ENCODE peak calls at places on chromosomes 7 and 10, in ten cellular contexts. B, N, Y, V, Q, R, K, M, O and F are unnamed samples.
A peak's percentile ranks its signal among the peaks of the same experiment; 100 is the strongest.

GRCh38 chr10:72335394-72336258 is 19.1 kb downstream of the DNAJB12 start:
- DNase-seq in Y (peak; percentile 69), O (peak; percentile 59), B (no peak), R (peak; percentile 86), K (no peak), V (no peak), M (peak; percentile 68), N (peak; percentile 89), Q (peak; percentile 44), F (peak; percentile 56)

GRCh38 chr7:66974986-66975590 is 20.3 kb downstream of the SBDS start:
- DNase-seq in R (no peak), B (no peak), Q (no peak), Y (no peak), K (no peak), O (no peak), M (no peak), N (no peak), V (peak; percentile 60), F (no peak)

GRCh38 chr10:118007773-118008172 is 39.0 kb downstream of the RAB11FIP2 start:
- DNase-seq in Y (no peak), V (no peak), B (no peak), R (no peak), Q (no peak), K (no peak), N (no peak), M (no peak), O (peak; percentile 72), F (no peak)

GRCh38 chr10:66746711-66747110 is 179.1 kb upstream of the LRRTM3 start:
- DNase-seq in K (no peak), B (no peak), R (no peak), V (no peak), M (no peak), O (no peak), Q (no peak), Y (no peak), N (no peak), F (no peak)

GRCh38 chr10:25547391-25547790 is 372.6 kb downstream of the GPR158 start:
- DNase-seq in B (no peak), M (no peak), R (peak; percentile 50), Y (no peak), V (no peak), Q (no peak), K (no peak), O (peak; percentile 81), N (no peak), F (no peak)

GRCh38 chr7:109879429-109879828 is 1211.5 kb upstream of the LRRN3 start:
- DNase-seq in B (no peak), M (no peak), N (no peak), K (no peak), R (no peak), V (no peak), Q (no peak), Y (no peak), O (no peak), F (no peak)

GRCh38 chr7:130903358-130903974 is 169.5 kb upstream of the KLF14 start:
- DNase-seq in B (no peak), Q (no peak), Y (no peak), M (no peak), R (peak; percentile 94), N (no peak), K (no peak), O (peak; percentile 88), V (peak; percentile 89), F (no peak)

GRCh38 chr7:151917791-151918311 is 38.4 kb upstream of the GALNTL5 start:
- DNase-seq in K (no peak), V (peak; percentile 55), B (no peak), Y (peak; percentile 75), R (no peak), M (no peak), N (no peak), O (no peak), Q (no peak), F (no peak)

GRCh38 chr10:71974489-71975011 is 10.4 kb downstream of the CHST3 start:
- DNase-seq in R (peak; percentile 59), K (no peak), O (peak; percentile 45), N (peak; percentile 89), M (peak; percentile 79), Y (no peak), V (peak; percentile 84), Q (no peak), B (peak; percentile 85), F (no peak)

GRCh38 chr7:4606776-4607175 is 75.3 kb upstream of the FOXK1 start:
- DNase-seq in R (no peak), Y (no peak), K (no peak), M (peak; percentile 1), Q (no peak), V (no peak), B (no peak), N (no peak), O (no peak), F (no peak)

GRCh38 chr7:43072530-43072929 is 39.9 kb upstream of the HECW1 start:
- DNase-seq in Y (no peak), Q (no peak), V (no peak), O (peak; percentile 34), K (no peak), B (no peak), R (no peak), M (no peak), N (no peak), F (no peak)

GRCh38 chr7:75756340-75757297 is 15.4 kb downstream of the CCL26 start:
- DNase-seq in R (peak; percentile 49), O (peak; percentile 64), V (peak; percentile 60), M (peak; percentile 36), N (no peak), B (peak; percentile 47), K (no peak), Q (no peak), Y (no peak), F (no peak)

GRCh38 chr7:105976868-105977267 is 13.8 kb downstream of the CDHR3 start:
- DNase-seq in V (no peak), O (no peak), M (no peak), Y (no peak), R (no peak), N (no peak), Q (no peak), B (no peak), K (no peak), F (no peak)

DNA sequence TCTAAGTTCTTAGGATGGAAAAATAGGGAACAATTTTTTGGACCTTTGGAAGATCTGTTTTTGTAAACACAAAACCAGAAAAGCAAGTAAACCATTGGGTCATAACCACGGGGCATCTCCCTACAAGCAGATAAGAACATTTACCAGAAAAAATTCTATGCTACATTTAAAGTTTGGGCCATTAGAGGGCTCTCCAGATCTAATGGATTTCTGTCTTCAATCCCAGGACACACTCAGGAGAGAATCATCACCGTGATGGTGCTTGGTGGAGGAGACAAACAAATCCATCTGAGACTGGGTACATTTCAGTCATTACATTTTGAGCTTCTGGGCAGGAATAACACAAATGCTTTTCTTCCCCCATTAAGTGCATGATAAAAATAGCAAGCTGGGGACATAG is 178.4 kb upstream of the TARP start:
- DNase-seq in K (no peak), M (no peak), R (peak; percentile 53), B (peak; percentile 30), Q (no peak), V (peak; percentile 37), Y (no peak), O (peak; percentile 54), N (no peak), F (no peak)
- TF ChIP-seq CTCF in K (no peak), M (peak; percentile 13), R (peak; percentile 36), B (peak; percentile 10), Q (no peak), V (peak; percentile 33), Y (no peak), O (peak; percentile 12), N (no peak), F (no peak)

DNA sequence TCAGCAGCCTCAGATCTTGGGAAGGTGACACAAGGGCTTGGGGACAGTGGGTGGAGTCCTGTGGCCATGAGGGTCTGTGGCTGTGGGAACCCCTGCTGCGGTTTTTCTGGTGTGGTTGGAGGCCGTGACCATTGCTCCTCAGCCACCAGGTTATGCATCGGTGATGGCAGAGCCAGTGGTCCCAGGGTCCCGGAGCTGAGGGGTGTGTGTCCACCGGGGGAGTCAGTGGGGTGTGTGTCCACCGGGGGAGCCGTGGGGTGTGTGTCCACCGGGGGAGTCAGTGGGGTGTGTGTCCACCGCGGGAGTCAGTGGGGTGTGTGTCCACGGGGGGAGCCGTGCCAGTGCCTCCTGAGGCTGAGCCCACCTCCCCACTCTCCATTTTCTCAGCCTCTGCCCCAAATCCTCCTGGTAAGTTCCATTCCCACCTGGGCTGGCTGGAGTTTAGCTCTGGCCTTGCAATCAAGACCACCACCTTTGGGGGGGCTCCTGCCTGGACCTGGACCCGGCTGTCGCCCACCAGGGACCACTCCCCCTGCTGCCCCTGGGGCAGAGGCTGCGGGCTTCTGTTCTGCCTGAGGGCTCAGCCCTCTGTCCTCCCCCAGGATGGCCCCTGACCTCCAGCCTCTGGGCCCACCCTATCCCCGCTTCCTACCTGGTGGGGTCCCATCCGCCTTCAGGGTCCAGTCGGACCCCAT is 143.5 kb downstream of the ELFN1 start:
- DNase-seq in K (no peak), M (no peak), R (no peak), Q (no peak), Y (no peak), B (no peak), V (no peak), N (no peak), O (no peak), F (no peak)
- TF ChIP-seq CTCF in K (no peak), M (no peak), R (no peak), Q (no peak), Y (no peak), B (no peak), V (no peak), N (no peak), O (no peak), F (no peak)

DNA sequence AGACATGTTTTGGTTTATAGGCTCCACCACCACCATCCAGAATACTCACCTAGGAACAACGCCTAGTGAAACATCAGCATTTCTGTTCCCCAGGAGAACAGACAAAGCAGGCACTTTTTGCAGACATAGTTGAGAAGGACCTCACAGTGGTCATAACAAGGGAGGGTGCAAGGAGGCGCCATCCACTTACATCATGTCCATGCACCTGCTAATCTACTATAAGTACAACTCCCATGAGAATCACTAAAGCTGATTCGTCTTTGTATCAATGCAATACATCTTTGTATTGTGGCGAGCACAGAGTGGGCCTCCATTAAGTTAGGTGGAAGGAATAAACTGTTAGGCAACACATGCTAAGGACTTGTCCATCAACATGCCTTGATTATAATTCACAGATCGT is 207.1 kb downstream of the KCNMA1 start:
- DNase-seq in V (no peak), B (no peak), N (no peak), Y (no peak), R (no peak), O (no peak), M (no peak), Q (no peak), K (no peak), F (no peak)
- TF ChIP-seq CTCF in V (no peak), B (no peak), N (no peak), Y (no peak), R (no peak), O (no peak), M (no peak), Q (no peak), K (no peak), F (no peak)

DNA sequence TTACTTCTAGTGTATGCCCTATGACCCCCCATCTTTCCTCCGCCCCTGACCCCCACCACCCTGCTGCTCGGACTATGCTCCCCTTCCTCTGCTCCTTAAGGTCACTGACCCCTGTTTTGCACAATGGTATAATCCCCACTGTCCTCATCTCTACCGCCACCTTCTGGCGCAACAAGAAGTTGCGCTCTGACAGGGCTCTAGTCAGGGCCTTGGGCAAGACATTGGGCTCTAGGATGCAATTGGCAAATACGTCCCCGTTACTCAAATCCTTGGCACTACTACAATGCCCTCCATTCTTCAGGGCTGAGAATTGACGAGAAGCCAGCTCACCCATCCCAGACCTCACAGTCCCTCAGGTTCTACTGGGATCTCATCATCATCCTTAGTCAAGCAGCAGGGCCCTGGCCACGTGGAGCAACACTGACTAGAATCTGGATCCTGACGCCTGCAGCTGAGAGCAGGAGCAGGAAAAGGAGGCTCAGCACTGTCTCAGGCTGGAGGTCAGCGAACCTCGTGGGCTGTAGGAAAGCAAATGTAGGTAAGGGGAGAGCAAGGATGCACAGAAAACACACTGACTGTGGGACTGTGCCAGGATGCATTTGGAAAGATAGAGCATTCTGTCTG is 10.6 kb downstream of the LRIT2 start:
- DNase-seq in V (peak; percentile 52), Q (no peak), B (no peak), N (no peak), K (no peak), Y (peak; percentile 62), R (no peak), O (no peak), M (peak; percentile 68), F (peak; percentile 54)
- TF ChIP-seq CTCF in V (peak; percentile 41), Q (peak; percentile 23), B (no peak), N (no peak), K (peak; percentile 29), Y (peak; percentile 44), R (peak; percentile 46), O (peak; percentile 29), M (peak; percentile 62), F (peak; percentile 61)